ENCODE peak calls at places on chromosomes 1 and 21, in six cellular contexts. H, O, Y, X, K and E are unnamed samples.

GRCh38 chr1:174017231-174017970 is 4.8 kb downstream of the RC3H1 start:
- DNase-seq in H (no peak), O (no peak), Y (no peak), X (no peak), K (no peak), E (no peak)

GRCh38 chr1:23732363-23733224 is 10.7 kb upstream of the ELOA start:
- DNase-seq in H (no peak), O (peak; percentile 26), Y (peak; percentile 63), X (no peak), K (no peak), E (no peak)

GRCh38 chr1:39268112-39268581 is 63.7 kb downstream of the MACF1 start:
- DNase-seq in H (no peak), O (peak; percentile 91), Y (peak; percentile 87), X (peak; percentile 18), K (peak; percentile 70), E (peak; percentile 59)

GRCh38 chr1:11845641-11846335 is 1.8 kb downstream of the NPPA start:
- DNase-seq in H (no peak), O (peak; percentile 38), Y (peak; percentile 48), X (no peak), K (no peak), E (no peak)

GRCh38 chr21:45513741-45514310 is 28.4 kb downstream of the SLC19A1 start:
- DNase-seq in H (no peak), O (no peak), Y (no peak), X (no peak), K (no peak), E (no peak)

GRCh38 chr1:221162352-221162751 is 283.1 kb downstream of the HLX start:
- DNase-seq in H (no peak), O (no peak), Y (peak; percentile 46), X (no peak), K (no peak), E (no peak)

GRCh38 chr1:37752213-37752582 is 12.7 kb downstream of the EPHA10 start:
- DNase-seq in H (no peak), O (no peak), Y (no peak), X (no peak), K (no peak), E (no peak)

GRCh38 chr1:154791292-154792278 is 78.5 kb downstream of the KCNN3 start:
- DNase-seq in H (peak; percentile 16), O (peak; percentile 47), Y (peak; percentile 46), X (no peak), K (no peak), E (peak; percentile 87)

GRCh38 chr1:195569934-195570333 is 1038.3 kb downstream of the KCNT2 start:
- DNase-seq in H (no peak), O (no peak), Y (no peak), X (no peak), K (no peak), E (no peak)

GRCh38 chr1:115189814-115190541 is 100.7 kb upstream of the TSPAN2 start:
- DNase-seq in H (peak; percentile 49), O (peak; percentile 71), Y (peak; percentile 71), X (no peak), K (peak; percentile 64), E (no peak)

GRCh38 chr1:242824435-242824834 is 299.9 kb upstream of the PLD5 start:
- DNase-seq in H (peak; percentile 9), O (no peak), Y (peak; percentile 1), X (no peak), K (no peak), E (no peak)

GRCh38 chr1:231526536-231526935 is 1.9 kb upstream of the TSNAX start:
- DNase-seq in H (no peak), O (no peak), Y (no peak), X (no peak), K (no peak), E (no peak)

GRCh38 chr1:114551400-114551799 is 30.0 kb downstream of the BCAS2 start:
- DNase-seq in H (no peak), O (peak; percentile 4), Y (no peak), X (no peak), K (no peak), E (no peak)

GRCh38 chr1:154775559-154776338 is 94.3 kb downstream of the KCNN3 start:
- DNase-seq in H (no peak), O (no peak), Y (no peak), X (no peak), K (no peak), E (no peak)

GRCh38 chr1:167500283-167500860 is 18.0 kb downstream of the CD247 start:
- DNase-seq in H (no peak), O (no peak), Y (no peak), X (no peak), K (no peak), E (peak; percentile 45)

GRCh38 chr1:3685229-3685628 is 32.9 kb downstream of the TP73 start:
- DNase-seq in H (no peak), O (no peak), Y (no peak), X (no peak), K (no peak), E (no peak)

GRCh38 chr21:38346286-38346685 is 89.5 kb downstream of the KCNJ15 start:
- DNase-seq in H (no peak), O (no peak), Y (no peak), X (no peak), K (no peak), E (no peak)

GRCh38 chr1:14520514-14521163 is 77.8 kb upstream of the KAZN start:
- DNase-seq in H (no peak), O (no peak), Y (no peak), X (no peak), K (no peak), E (no peak)

GRCh38 chr1:58013237-58013636 is 533.3 kb downstream of the OMA1 start:
- DNase-seq in H (peak; percentile 6), O (no peak), Y (no peak), X (peak; percentile 16), K (no peak), E (no peak)

GRCh38 chr1:229862017-229862774 is 204.8 kb upstream of the GALNT2 start:
- DNase-seq in H (no peak), O (peak; percentile 10), Y (no peak), X (no peak), K (no peak), E (no peak)

GRCh38 chr1:2160691-2161320 is 33.8 kb downstream of the FAAP20 start:
- DNase-seq in H (no peak), O (no peak), Y (no peak), X (no peak), K (no peak), E (no peak)

GRCh38 chr1:33130297-33130696 is 49.3 kb downstream of the AZIN2 start:
- DNase-seq in H (no peak), O (no peak), Y (no peak), X (no peak), K (no peak), E (peak; percentile 57)

GRCh38 chr1:72011721-72012120 is 270.6 kb downstream of the NEGR1 start:
- DNase-seq in H (no peak), O (no peak), Y (no peak), X (no peak), K (no peak), E (no peak)

GRCh38 chr1:111570781-111571181 is 48.8 kb upstream of the RAP1A start:
- DNase-seq in H (no peak), O (no peak), Y (no peak), X (peak; percentile 31), K (no peak), E (no peak)
- TF ChIP-seq CTCF in H (peak; percentile 53), O (peak; percentile 38), Y (peak; percentile 30), X (peak; percentile 56), K (peak; percentile 25), E (no peak)

GRCh38 chr1:53913352-53914043 is 19.5 kb downstream of the DIO1 start:
- DNase-seq in H (no peak), O (no peak), Y (no peak), X (no peak), K (no peak), E (no peak)
- TF ChIP-seq CTCF in H (no peak), O (no peak), Y (no peak), X (no peak), K (no peak), E (no peak)

DNA sequence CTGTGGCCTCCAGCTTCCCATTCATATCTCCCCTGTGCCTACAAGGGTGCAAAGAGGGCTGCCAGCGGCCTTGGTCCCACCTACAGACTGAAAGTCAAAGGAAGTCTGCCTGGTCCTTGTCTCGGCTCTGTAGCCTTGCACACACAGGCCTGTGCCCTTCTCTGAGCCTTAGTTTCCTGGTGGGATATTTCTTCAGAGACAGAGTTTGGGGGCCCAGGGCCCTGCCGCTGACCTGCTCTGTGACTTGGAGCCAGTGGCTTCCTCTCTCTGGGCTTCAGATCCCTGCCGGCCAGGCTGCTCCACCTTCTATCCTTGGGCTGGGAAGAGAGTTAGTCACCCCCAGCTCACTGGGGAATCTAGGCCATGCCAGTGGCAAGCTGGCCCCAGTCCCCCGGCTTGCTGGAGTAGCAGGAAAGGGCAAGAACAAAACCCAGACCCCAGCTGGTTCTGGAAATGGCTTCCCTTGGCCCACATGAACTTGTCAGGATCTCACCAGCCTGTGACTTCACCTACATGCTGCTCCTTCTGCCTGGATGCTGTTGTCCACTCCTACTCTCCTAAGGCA is 1.0 kb upstream of the TMEM61 start:
- DNase-seq in H (no peak), O (no peak), Y (no peak), X (no peak), K (no peak), E (peak; percentile 10)
- TF ChIP-seq CTCF in H (no peak), O (no peak), Y (no peak), X (no peak), K (no peak), E (no peak)

GRCh38 chr1:227666286-227666685 is 68.8 kb downstream of the JMJD4 start:
- DNase-seq in H (no peak), O (no peak), Y (no peak), X (no peak), K (no peak), E (no peak)

GRCh38 chr1:227662933-227663332 is 72.2 kb downstream of the JMJD4 start:
- DNase-seq in H (no peak), O (no peak), Y (no peak), X (no peak), K (no peak), E (no peak)

DNA sequence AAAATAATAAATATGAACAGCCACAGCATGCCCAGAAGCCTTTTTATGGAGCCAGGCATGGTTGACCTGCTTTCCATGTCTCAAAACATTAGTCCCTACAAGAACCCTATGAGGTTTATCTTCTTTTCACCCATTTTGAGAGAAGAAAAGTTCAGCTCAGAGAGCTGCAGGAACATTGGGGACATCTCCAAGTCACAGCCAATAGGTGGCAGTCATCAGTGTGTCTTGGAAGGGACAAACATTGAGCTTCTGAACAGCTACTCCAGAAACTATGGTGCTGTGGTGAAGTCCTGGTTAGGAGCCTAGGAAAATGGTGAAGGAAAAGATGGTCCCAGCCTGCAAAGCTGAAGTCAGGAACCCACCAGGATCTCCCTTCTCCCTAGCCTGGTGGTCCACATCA is 73.6 kb downstream of the JMJD4 start:
- DNase-seq in H (no peak), O (no peak), Y (no peak), X (no peak), K (no peak), E (no peak)
- TF ChIP-seq CTCF in H (no peak), O (no peak), Y (no peak), X (no peak), K (no peak), E (no peak)

GRCh38 chr1:183580281-183580682 is 10.0 kb downstream of the NCF2 start:
- DNase-seq in H (no peak), O (no peak), Y (peak; percentile 38), X (peak; percentile 59), K (no peak), E (peak; percentile 47)
- TF ChIP-seq CTCF in H (peak; percentile 43), O (peak; percentile 22), Y (peak; percentile 23), X (no peak), K (peak; percentile 20), E (peak; percentile 15)